ENCODE peak calls at places on chromosomes 16 and 17, in five cellular contexts. Z is HCT116; L is CD4-positive, alpha-beta T cell; U is HAP-1; J is stimulated activated CD8-positive, alpha-beta memory T cell treated with anti-CD3 and anti-CD28 coated beads, Interleukin-4, amount 100 ng/mL, for 24 hours. F is an unnamed sample.
A peak's percentile ranks its signal among the peaks of the same experiment; 100 is the strongest.

GRCh38 chr17:31171711-31172110 is 76.9 kb downstream of the NF1 start:
- DNase-seq in Z (no peak), U (no peak), J (no peak), L (no peak), F (no peak)

GRCh38 chr16:15141586-15141985 is 47.5 kb upstream of the RRN3 start:
- DNase-seq in J (no peak), Z (no peak), U (no peak), L (no peak), F (no peak)

GRCh38 chr17:20074001-20074400 is 64.8 kb downstream of the SPECC1 start:
- DNase-seq in L (no peak), U (no peak), Z (no peak), J (no peak), F (no peak)

GRCh38 chr16:55408656-55409055 is 70.3 kb upstream of the MMP2 start:
- DNase-seq in Z (no peak), L (no peak), U (no peak), J (no peak), F (no peak)

GRCh38 chr17:7234100-7235012 is at the start of gene DVL2:
- DNase-seq in U (peak; percentile 97), Z (peak; percentile 88), J (peak; percentile 93), L (peak; percentile 91), F (peak; percentile 96)

GRCh38 chr16:49346459-49346858 is 27.1 kb upstream of the C16orf78 start:
- DNase-seq in L (no peak), J (no peak), U (no peak), Z (no peak), F (no peak)

GRCh38 chr17:34146440-34147043 is 108.5 kb upstream of the CCL2 start:
- DNase-seq in U (peak; percentile 73), L (peak; percentile 17), Z (no peak), J (peak; percentile 26), F (peak; percentile 59)

GRCh38 chr16:9152649-9153501 is 61.4 kb downstream of the HAPSTR1 start:
- DNase-seq in J (no peak), L (no peak), Z (no peak), U (no peak), F (no peak)

GRCh38 chr16:57598437-57598836 is 30.0 kb upstream of the ADGRG1 start:
- DNase-seq in L (no peak), J (no peak), Z (no peak), U (no peak), F (no peak)

GRCh38 chr17:61338000-61338864 is 61.4 kb upstream of the TBX2 start:
- DNase-seq in Z (peak; percentile 84), L (no peak), U (no peak), J (no peak), F (no peak)

GRCh38 chr17:45653616-45654015 is 130.5 kb upstream of the CRHR1 start:
- DNase-seq in U (no peak), L (no peak), Z (no peak), J (no peak), F (no peak)

F was measured in DND-41.